ENCODE peak calls at places on chromosomes 13 and 19, in four cellular contexts. O is K562, S is tibial nerve, B is heart right ventricle. R is an unnamed sample.

GRCh38 chr19:50427997-50428425 is 4.7 kb upstream of the MYBPC2 start:
- DNase-seq in O (no peak), B (peak; percentile 80), S (peak; percentile 62), R (no peak)

GRCh38 chr19:5742051-5742450 is 21.6 kb downstream of the CATSPERD start:
- DNase-seq in B (no peak), O (no peak), S (no peak), R (no peak)

GRCh38 chr19:47158879-47159509 is 28.4 kb downstream of the SAE1 start:
- DNase-seq in S (no peak), B (no peak), O (no peak), R (no peak)

GRCh38 chr13:110442946-110443632 is 118.4 kb downstream of the RAB20 start:
- DNase-seq in S (no peak), B (no peak), O (no peak), R (no peak)

GRCh38 chr19:46513461-46514236 is 18.0 kb upstream of the PNMA8B start:
- DNase-seq in O (peak; percentile 89), S (peak; percentile 42), B (peak; percentile 77), R (peak; percentile 83)

GRCh38 chr19:40347476-40348124 is 597 bp downstream of the C19orf47 start:
- DNase-seq in S (no peak), O (no peak), B (no peak), R (no peak)

GRCh38 chr19:53991224-53992113 is at the start of gene CACNG6:
- DNase-seq in S (no peak), B (no peak), O (peak; percentile 20), R (peak; percentile 42)

GRCh38 chr13:70183041-70183440 is 74.8 kb upstream of the KLHL1 start:
- DNase-seq in O (no peak), S (no peak), B (no peak), R (no peak)

GRCh38 chr19:29658221-29658991 is 6.9 kb upstream of the PLEKHF1 start:
- DNase-seq in O (no peak), S (no peak), B (no peak), R (no peak)

GRCh38 chr19:38030681-38031422 is 123.8 kb downstream of the SIPA1L3 start:
- DNase-seq in S (no peak), O (no peak), B (no peak), R (no peak)

GRCh38 chr13:42239644-42240043 is 32.3 kb upstream of the AKAP11 start:
- DNase-seq in S (no peak), B (no peak), O (no peak), R (no peak)

GRCh38 chr19:4748589-4748988 is 24.9 kb upstream of the DPP9 start:
- DNase-seq in B (no peak), O (no peak), S (no peak), R (no peak)

GRCh38 chr19:39679791-39680168 is 24.1 kb downstream of the LGALS16 start:
- DNase-seq in S (no peak), O (no peak), B (no peak), R (peak; percentile 15)

GRCh38 chr19:50485284-50485955 is 8.8 kb upstream of the GARIN5A start:
- DNase-seq in B (no peak), S (no peak), O (no peak), R (no peak)

GRCh38 chr19:13343514-13343913 is 162.8 kb downstream of the CACNA1A start:
- DNase-seq in O (no peak), S (no peak), B (no peak), R (no peak)

GRCh38 chr13:30870916-30871712 is 35.0 kb upstream of the MEDAG start:
- DNase-seq in O (no peak), S (no peak), B (no peak), R (no peak)

GRCh38 chr13:105972811-105973590 is 562.5 kb downstream of the EFNB2 start:
- DNase-seq in B (no peak), S (no peak), O (no peak), R (no peak)

GRCh38 chr13:113897161-113897560 is 33.3 kb upstream of the GAS6 start:
- DNase-seq in S (no peak), B (no peak), O (no peak), R (no peak)

GRCh38 chr19:49057636-49058234 is at the start of gene CGB7:
- DNase-seq in B (peak; percentile 76), S (peak; percentile 29), O (peak; percentile 79), R (peak; percentile 58)

GRCh38 chr19:35045667-35046300 is 4.3 kb downstream of the HPN start:
- DNase-seq in S (no peak), B (no peak), O (peak; percentile 59), R (peak; percentile 84)

GRCh38 chr19:30113182-30113581 is 171.1 kb downstream of the URI1 start:
- DNase-seq in B (no peak), O (no peak), S (no peak), R (no peak)

GRCh38 chr13:32555613-32556012 is 17.0 kb upstream of the N4BP2L2 start:
- DNase-seq in S (no peak), O (no peak), B (no peak), R (no peak)

GRCh38 chr19:43674630-43674982 is 4.6 kb upstream of the PLAUR start:
- DNase-seq in O (no peak), B (peak; percentile 19), S (no peak), R (no peak)

GRCh38 chr13:52158629-52159158 is 703 bp downstream of the NEK3 start:
- DNase-seq in B (peak; percentile 40), S (no peak), O (no peak), R (peak; percentile 65)

GRCh38 chr13:45518525-45519235 is 53.9 kb downstream of the COG3 start:
- DNase-seq in O (no peak), S (no peak), B (no peak), R (no peak)

GRCh38 chr19:1177322-1178114 is 3.5 kb upstream of the SBNO2 start:
- DNase-seq in B (no peak), O (no peak), S (no peak), R (no peak)
- TF ChIP-seq CTCF in B (no peak), O (peak; percentile 3), S (no peak), R (no peak)

GRCh38 chr19:16185925-16186234 is 670 bp downstream of the FAM32A start:
- DNase-seq in B (no peak), S (peak; percentile 29), O (no peak), R (no peak)
- TF ChIP-seq CTCF in B (no peak), S (no peak), O (peak; percentile 65), R (no peak)

GRCh38 chr19:18496167-18496979 is 25.5 kb downstream of the ELL start:
- DNase-seq in O (peak; percentile 70), B (no peak), S (no peak), R (peak; percentile 54)
- TF ChIP-seq CTCF in O (peak; percentile 33), B (no peak), S (no peak), R (no peak)

GRCh38 chr13:59771272-59771671 is 392.5 kb downstream of the DIAPH3 start:
- DNase-seq in O (no peak), S (no peak), B (no peak), R (no peak)
- TF ChIP-seq CTCF in O (peak; percentile 7), S (no peak), B (peak; percentile 61), R (no peak)

GRCh38 chr13:96822900-96823299 is 171.4 kb downstream of the OXGR1 start:
- DNase-seq in O (peak; percentile 17), S (no peak), B (no peak), R (peak; percentile 20)
- TF ChIP-seq CTCF in O (peak; percentile 39), S (no peak), B (peak; percentile 14), R (peak; percentile 6)

GRCh38 chr19:9010693-9011092 is 484 bp upstream of the MUC16 start:
- DNase-seq in B (no peak), S (no peak), O (no peak), R (no peak)
- TF ChIP-seq CTCF in B (no peak), S (no peak), O (no peak), R (no peak)

GRCh38 chr13:44420376-44421220 is 47.0 kb downstream of the SERP2 start:
- DNase-seq in O (no peak), S (no peak), B (no peak), R (no peak)
- TF ChIP-seq CTCF in O (no peak), S (no peak), B (no peak), R (no peak)

GRCh38 chr13:98842858-98843481 is 90.5 kb upstream of the SLC15A1 start:
- DNase-seq in O (peak; percentile 48), S (peak; percentile 44), B (peak; percentile 72), R (peak; percentile 61)
- TF ChIP-seq CTCF in O (peak; percentile 67), S (peak; percentile 71), B (peak; percentile 86), R (peak; percentile 82)

GRCh38 chr19:2724148-2724557 is 3.0 kb upstream of the DIRAS1 start:
- DNase-seq in S (no peak), B (no peak), O (no peak), R (no peak)
- TF ChIP-seq CTCF in S (no peak), B (peak; percentile 4), O (peak; percentile 0), R (no peak)

GRCh38 chr13:28584873-28585317 is 74.0 kb upstream of the POMP start:
- DNase-seq in O (no peak), B (no peak), S (no peak), R (no peak)

GRCh38 chr13:28583661-28584091 is 75.3 kb upstream of the POMP start:
- DNase-seq in B (no peak), O (peak; percentile 46), S (no peak), R (no peak)

GRCh38 chr13:28582892-28583240 is 76.1 kb upstream of the POMP start:
- DNase-seq in S (no peak), O (no peak), B (no peak), R (no peak)

GRCh38 chr13:28586585-28587540 is 72.1 kb upstream of the POMP start:
- DNase-seq in S (no peak), O (no peak), B (no peak), R (no peak)

GRCh38 chr13:28585557-28585956 is 73.4 kb upstream of the POMP start:
- DNase-seq in B (no peak), O (no peak), S (no peak), R (no peak)
- TF ChIP-seq CTCF in B (no peak), O (no peak), S (no peak), R (no peak)

R was measured in GM20000.